ENCODE peak calls at places on chromosomes 12 and 14, in four cellular contexts. One of them, this sample, is unnamed.
A peak's percentile ranks its signal among the peaks of the same experiment; 100 is the strongest.

GRCh38 chr12:112025808-112026375 is 12.7 kb downstream of the ERP29 start:
- DNase-seq in choroid plexus epithelial cell: peak; percentile 14
- DNase-seq in uterus: no peak
- DNase-seq in cardiac muscle cell: no peak
- DNase-seq in this sample: no peak

GRCh38 chr12:47935196-47935595 is 28.2 kb upstream of the TMEM106C start:
- DNase-seq in choroid plexus epithelial cell: peak; percentile 89
- DNase-seq in uterus: peak; percentile 41
- DNase-seq in cardiac muscle cell: peak; percentile 91
- DNase-seq in this sample: peak; percentile 83

GRCh38 chr14:101200008-101200649 is 296.6 kb upstream of the RTL1 start:
- DNase-seq in choroid plexus epithelial cell: no peak
- DNase-seq in uterus: peak; percentile 8
- DNase-seq in cardiac muscle cell: no peak
- DNase-seq in this sample: no peak

GRCh38 chr14:30298266-30298795 is 260.6 kb upstream of the G2E3 start:
- DNase-seq in choroid plexus epithelial cell: no peak
- DNase-seq in uterus: no peak
- DNase-seq in cardiac muscle cell: no peak
- DNase-seq in this sample: no peak

GRCh38 chr12:42585175-42585845 is 4.2 kb downstream of the PRICKLE1 start:
- DNase-seq in choroid plexus epithelial cell: no peak
- DNase-seq in uterus: no peak
- DNase-seq in cardiac muscle cell: no peak
- DNase-seq in this sample: no peak

GRCh38 chr14:99261916-99262787 is 9.8 kb downstream of the BCL11B start:
- DNase-seq in choroid plexus epithelial cell: no peak
- DNase-seq in uterus: no peak
- DNase-seq in cardiac muscle cell: no peak
- DNase-seq in this sample: no peak

GRCh38 chr12:22271036-22271435 is 63.5 kb downstream of the ST8SIA1 start:
- DNase-seq in choroid plexus epithelial cell: peak; percentile 74
- DNase-seq in uterus: no peak
- DNase-seq in cardiac muscle cell: peak; percentile 88
- DNase-seq in this sample: peak; percentile 74

GRCh38 chr12:728781-729180 is 23.6 kb upstream of the WNK1 start:
- DNase-seq in choroid plexus epithelial cell: peak; percentile 28
- DNase-seq in uterus: no peak
- DNase-seq in cardiac muscle cell: no peak
- DNase-seq in this sample: no peak

GRCh38 chr14:51455041-51455835 is 196.5 kb upstream of the FRMD6 start:
- DNase-seq in choroid plexus epithelial cell: no peak
- DNase-seq in uterus: no peak
- DNase-seq in cardiac muscle cell: no peak
- DNase-seq in this sample: no peak

GRCh38 chr12:104350211-104350908 is 46.8 kb downstream of the EID3 start:
- DNase-seq in choroid plexus epithelial cell: no peak
- DNase-seq in uterus: no peak
- DNase-seq in cardiac muscle cell: no peak
- DNase-seq in this sample: no peak

GRCh38 chr14:50026396-50026795 is 90.0 kb downstream of the VCPKMT start:
- DNase-seq in choroid plexus epithelial cell: no peak
- DNase-seq in uterus: no peak
- DNase-seq in cardiac muscle cell: no peak
- DNase-seq in this sample: no peak

GRCh38 chr12:109443794-109444193 is 33.3 kb downstream of the KCTD10 start:
- DNase-seq in choroid plexus epithelial cell: no peak
- DNase-seq in uterus: no peak
- DNase-seq in cardiac muscle cell: no peak
- DNase-seq in this sample: no peak

GRCh38 chr12:129594098-129594497 is 309.7 kb downstream of the TMEM132D start:
- DNase-seq in choroid plexus epithelial cell: no peak
- DNase-seq in uterus: no peak
- DNase-seq in cardiac muscle cell: no peak
- DNase-seq in this sample: no peak

GRCh38 chr14:102608064-102608446 is 15.6 kb downstream of the RCOR1 start:
- DNase-seq in choroid plexus epithelial cell: no peak
- DNase-seq in uterus: no peak
- DNase-seq in cardiac muscle cell: no peak
- DNase-seq in this sample: no peak

GRCh38 chr12:78121969-78122610 is 291.4 kb downstream of the NAV3 start:
- DNase-seq in choroid plexus epithelial cell: peak; percentile 96
- DNase-seq in uterus: no peak
- DNase-seq in cardiac muscle cell: no peak
- DNase-seq in this sample: no peak

GRCh38 chr12:100528471-100529139 is 44.9 kb upstream of the GAS2L3 start:
- DNase-seq in choroid plexus epithelial cell: no peak
- DNase-seq in uterus: no peak
- DNase-seq in cardiac muscle cell: no peak
- DNase-seq in this sample: no peak

GRCh38 chr12:53997324-53998173 is 2.4 kb upstream of the HOXC9 start:
- DNase-seq in choroid plexus epithelial cell: no peak
- DNase-seq in uterus: no peak
- DNase-seq in cardiac muscle cell: no peak
- DNase-seq in this sample: no peak

GRCh38 chr12:100128509-100128908 is 14.2 kb downstream of the BLTP3B start:
- DNase-seq in choroid plexus epithelial cell: peak; percentile 65
- DNase-seq in uterus: no peak
- DNase-seq in cardiac muscle cell: peak; percentile 76
- DNase-seq in this sample: no peak

GRCh38 chr12:122009741-122010140 is 11.9 kb upstream of the BCL7A start:
- DNase-seq in choroid plexus epithelial cell: no peak
- DNase-seq in uterus: no peak
- DNase-seq in cardiac muscle cell: no peak
- DNase-seq in this sample: no peak

GRCh38 chr12:110382683-110383082 is 20.8 kb downstream of the ANAPC7 start:
- DNase-seq in choroid plexus epithelial cell: no peak
- DNase-seq in uterus: no peak
- DNase-seq in cardiac muscle cell: no peak
- DNase-seq in this sample: no peak

GRCh38 chr14:69850086-69850735 is 29.0 kb upstream of the SMOC1 start:
- DNase-seq in choroid plexus epithelial cell: peak; percentile 5
- DNase-seq in uterus: no peak
- DNase-seq in cardiac muscle cell: no peak
- DNase-seq in this sample: no peak

GRCh38 chr14:100679707-100680438 is 46.8 kb upstream of the DLK1 start:
- DNase-seq in choroid plexus epithelial cell: peak; percentile 96
- DNase-seq in uterus: peak; percentile 79
- DNase-seq in cardiac muscle cell: peak; percentile 82
- DNase-seq in this sample: peak; percentile 60

GRCh38 chr14:34693228-34693939 is 21.0 kb downstream of the CFL2 start:
- DNase-seq in choroid plexus epithelial cell: peak; percentile 19
- DNase-seq in uterus: peak; percentile 61
- DNase-seq in cardiac muscle cell: peak; percentile 21
- DNase-seq in this sample: no peak

GRCh38 chr12:99611117-99611516 is 36.4 kb upstream of the GARIN6 start:
- DNase-seq in choroid plexus epithelial cell: no peak
- DNase-seq in uterus: no peak
- DNase-seq in cardiac muscle cell: peak; percentile 4
- DNase-seq in this sample: no peak

GRCh38 chr12:113222730-113223531 is 1.7 kb downstream of the TPCN1 start:
- DNase-seq in choroid plexus epithelial cell: peak; percentile 94
- DNase-seq in uterus: peak; percentile 54
- DNase-seq in cardiac muscle cell: peak; percentile 93
- DNase-seq in this sample: peak; percentile 75

GRCh38 chr12:50620050-50620974 is 115.5 kb downstream of the DIP2B start:
- DNase-seq in choroid plexus epithelial cell: peak; percentile 92
- DNase-seq in uterus: no peak
- DNase-seq in cardiac muscle cell: peak; percentile 87
- DNase-seq in this sample: peak; percentile 49

GRCh38 chr14:51236314-51236713 is 3.7 kb upstream of the TMX1 start:
- DNase-seq in choroid plexus epithelial cell: peak; percentile 54
- DNase-seq in uterus: no peak
- DNase-seq in cardiac muscle cell: peak; percentile 55
- DNase-seq in this sample: no peak

GRCh38 chr12:53105256-53105655 is 2.0 kb downstream of the SOAT2 start:
- DNase-seq in choroid plexus epithelial cell: no peak
- DNase-seq in uterus: no peak
- DNase-seq in cardiac muscle cell: no peak
- DNase-seq in this sample: no peak

GRCh38 chr14:84859116-84859515 is 670.8 kb upstream of the FLRT2 start:
- DNase-seq in choroid plexus epithelial cell: no peak
- DNase-seq in uterus: no peak
- DNase-seq in cardiac muscle cell: no peak
- DNase-seq in this sample: no peak

GRCh38 chr12:87596636-87597035 is 432.6 kb downstream of the C12orf50 start:
- DNase-seq in choroid plexus epithelial cell: peak; percentile 73
- DNase-seq in uterus: no peak
- DNase-seq in cardiac muscle cell: peak; percentile 47
- DNase-seq in this sample: no peak

GRCh38 chr12:122790393-122791075 is 16.2 kb downstream of the CCDC62 start:
- DNase-seq in choroid plexus epithelial cell: no peak
- DNase-seq in uterus: no peak
- DNase-seq in cardiac muscle cell: peak; percentile 15
- DNase-seq in this sample: no peak

GRCh38 chr12:124506145-124506831 is 61.1 kb downstream of the NCOR2 start:
- DNase-seq in choroid plexus epithelial cell: peak; percentile 88
- DNase-seq in uterus: peak; percentile 87
- DNase-seq in cardiac muscle cell: peak; percentile 89
- DNase-seq in this sample: no peak

GRCh38 chr14:20415723-20416622 is 2.7 kb upstream of the TEP1 start:
- DNase-seq in choroid plexus epithelial cell: peak; percentile 73
- DNase-seq in uterus: no peak
- DNase-seq in cardiac muscle cell: peak; percentile 73
- DNase-seq in this sample: no peak

GRCh38 chr12:28027947-28028724 is 55.6 kb upstream of the PTHLH start:
- DNase-seq in choroid plexus epithelial cell: peak; percentile 25
- DNase-seq in uterus: no peak
- DNase-seq in cardiac muscle cell: peak; percentile 26
- DNase-seq in this sample: no peak

GRCh38 chr12:29743801-29744200 is 39.9 kb downstream of the TMTC1 start:
- DNase-seq in choroid plexus epithelial cell: peak; percentile 98
- DNase-seq in uterus: no peak
- DNase-seq in cardiac muscle cell: peak; percentile 86
- DNase-seq in this sample: peak; percentile 67

GRCh38 chr14:101227611-101228594 is 324.4 kb upstream of the RTL1 start:
- DNase-seq in choroid plexus epithelial cell: no peak
- DNase-seq in uterus: no peak
- DNase-seq in cardiac muscle cell: no peak
- DNase-seq in this sample: no peak

GRCh38 chr14:98233656-98234055 is 1038.3 kb downstream of the BCL11B start:
- DNase-seq in choroid plexus epithelial cell: no peak
- DNase-seq in uterus: no peak
- DNase-seq in cardiac muscle cell: no peak
- DNase-seq in this sample: no peak
- TF ChIP-seq CTCF in choroid plexus epithelial cell: no peak
- TF ChIP-seq CTCF in uterus: no peak
- TF ChIP-seq CTCF in cardiac muscle cell: no peak
- TF ChIP-seq CTCF in this sample: no peak

GRCh38 chr12:127189992-127190391 is 1077.0 kb upstream of the TMEM132C start:
- DNase-seq in choroid plexus epithelial cell: no peak
- DNase-seq in uterus: no peak
- DNase-seq in cardiac muscle cell: no peak
- DNase-seq in this sample: no peak
- TF ChIP-seq CTCF in choroid plexus epithelial cell: no peak
- TF ChIP-seq CTCF in uterus: no peak
- TF ChIP-seq CTCF in cardiac muscle cell: no peak
- TF ChIP-seq CTCF in this sample: no peak

DNA sequence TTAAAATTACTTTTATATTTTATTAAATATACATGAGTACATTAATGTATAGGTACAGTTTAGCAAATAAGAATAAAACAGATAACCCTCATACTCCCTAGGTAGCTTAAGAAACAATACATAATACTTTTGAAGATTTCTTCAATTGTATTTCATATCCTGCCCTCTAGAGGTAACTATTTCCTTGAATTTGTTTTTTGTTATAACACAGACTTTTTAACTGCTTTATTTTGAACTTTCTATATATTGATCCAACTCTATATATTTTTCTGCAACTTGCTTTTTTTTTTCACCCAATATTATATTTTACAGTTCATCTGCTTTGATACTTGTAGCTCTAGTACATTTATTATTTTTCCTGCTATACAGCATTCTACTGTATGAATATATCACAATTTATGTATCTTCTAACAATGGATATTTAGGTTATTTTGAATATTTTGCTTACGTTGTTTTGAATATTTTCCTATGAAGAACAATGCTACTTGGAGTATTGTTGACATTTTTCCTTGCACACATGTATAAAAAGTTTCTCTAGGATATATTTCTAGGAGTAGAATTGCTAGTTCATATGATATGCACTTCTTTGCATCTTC is 72.8 kb upstream of the ABCD2 start:
- DNase-seq in choroid plexus epithelial cell: peak; percentile 25
- DNase-seq in uterus: no peak
- DNase-seq in cardiac muscle cell: peak; percentile 27
- DNase-seq in this sample: no peak
- TF ChIP-seq CTCF in choroid plexus epithelial cell: peak; percentile 34
- TF ChIP-seq CTCF in uterus: peak; percentile 31
- TF ChIP-seq CTCF in cardiac muscle cell: peak; percentile 31
- TF ChIP-seq CTCF in this sample: peak; percentile 20

GRCh38 chr12:105906545-105906944 is 232.2 kb downstream of the NUAK1 start:
- DNase-seq in choroid plexus epithelial cell: peak; percentile 47
- DNase-seq in uterus: no peak
- DNase-seq in cardiac muscle cell: peak; percentile 39
- DNase-seq in this sample: no peak
- TF ChIP-seq CTCF in choroid plexus epithelial cell: no peak
- TF ChIP-seq CTCF in uterus: no peak
- TF ChIP-seq CTCF in cardiac muscle cell: no peak
- TF ChIP-seq CTCF in this sample: no peak

DNA sequence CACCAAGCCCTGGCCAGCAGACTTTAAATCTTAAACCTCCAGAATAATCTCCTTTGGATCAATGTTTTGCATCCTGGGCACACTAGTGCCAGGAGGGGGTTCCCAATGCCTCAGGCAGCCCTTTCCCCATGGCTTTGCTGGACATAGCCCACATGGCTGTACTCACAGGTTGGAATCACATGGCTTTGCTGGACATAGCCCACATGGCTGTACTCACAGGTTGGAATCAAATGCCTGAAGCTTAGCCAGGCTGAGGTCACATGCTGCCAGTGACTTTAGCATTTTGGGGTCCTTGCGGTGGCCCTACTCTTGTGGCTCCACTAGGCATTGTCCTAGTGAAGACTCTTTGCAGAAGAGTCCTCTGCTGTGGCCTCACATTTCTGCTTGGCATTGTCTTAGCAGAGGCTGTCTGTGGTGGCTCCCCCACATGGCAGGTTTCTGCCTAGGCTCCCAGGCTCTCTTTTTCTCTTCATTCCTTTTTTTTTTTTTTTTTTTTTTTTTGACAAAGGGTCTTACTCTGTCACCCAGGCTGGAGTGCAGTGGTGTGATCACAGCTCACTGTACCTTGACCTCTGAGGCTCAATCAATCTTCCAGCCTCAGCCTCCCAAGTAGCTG is 13.0 kb downstream of the FLVCR2 start:
- DNase-seq in choroid plexus epithelial cell: no peak
- DNase-seq in uterus: no peak
- DNase-seq in cardiac muscle cell: no peak
- DNase-seq in this sample: no peak
- TF ChIP-seq CTCF in choroid plexus epithelial cell: peak; percentile 32
- TF ChIP-seq CTCF in uterus: no peak
- TF ChIP-seq CTCF in cardiac muscle cell: peak; percentile 5
- TF ChIP-seq CTCF in this sample: no peak

This sample was measured in AG09319.